ENCODE peak calls at places on chromosomes 7 and 10, in nine cellular contexts. K, G, U, X, Y, F, A, W and O are unnamed samples.

GRCh38 chr7:21850531-21851285 is 95.0 kb downstream of the CDCA7L start:
- DNase-seq in G (no peak), W (no peak), A (no peak), K (no peak), X (no peak), F (no peak), Y (no peak), U (no peak), O (no peak)

GRCh38 chr10:112754001-112754411 is 196.0 kb upstream of the TCF7L2 start:
- DNase-seq in Y (no peak), F (no peak), A (no peak), U (no peak), W (no peak), K (no peak), X (no peak), G (peak; percentile 17), O (no peak)

GRCh38 chr10:3197354-3198003 is 24.9 kb upstream of the PITRM1 start:
- DNase-seq in W (peak; percentile 32), G (peak; percentile 80), K (peak; percentile 84), U (peak; percentile 83), Y (peak; percentile 84), A (peak; percentile 94), X (peak; percentile 66), F (peak; percentile 52), O (no peak)

GRCh38 chr7:143248781-143249354 is 14.4 kb upstream of the GSTK1 start:
- DNase-seq in K (no peak), U (no peak), Y (no peak), X (no peak), G (peak; percentile 6), F (no peak), A (no peak), W (no peak), O (no peak)

GRCh38 chr10:113261130-113261529 is 291.7 kb upstream of the HABP2 start:
- DNase-seq in X (no peak), U (no peak), Y (no peak), A (no peak), G (no peak), W (no peak), K (no peak), F (no peak), O (no peak)

GRCh38 chr7:129780257-129781127 is 169.0 kb downstream of the NRF1 start:
- DNase-seq in A (peak; percentile 88), K (peak; percentile 96), X (peak; percentile 76), G (peak; percentile 91), F (peak; percentile 61), W (peak; percentile 64), Y (no peak), U (no peak), O (no peak)

GRCh38 chr7:82323806-82324205 is 119.8 kb downstream of the CACNA2D1 start:
- DNase-seq in F (no peak), W (no peak), K (no peak), U (no peak), G (no peak), Y (no peak), X (no peak), A (no peak), O (no peak)

GRCh38 chr10:132406181-132406580 is 9.2 kb downstream of the PWWP2B start:
- DNase-seq in Y (no peak), K (no peak), U (no peak), G (no peak), X (no peak), F (no peak), W (no peak), A (no peak), O (no peak)

GRCh38 chr10:10330481-10330880 is 687.2 kb upstream of the CELF2 start:
- DNase-seq in U (no peak), W (no peak), K (no peak), A (no peak), G (peak; percentile 80), Y (no peak), X (no peak), F (no peak), O (no peak)